ENCODE peak calls at places on chromosomes 16 and 17, in five cellular contexts. U, K, T, P and I are unnamed samples.

GRCh38 chr17:62592305-62593099 is 35.0 kb upstream of the MRC2 start:
- DNase-seq in T (no peak), K (no peak), U (peak), P (no peak), I (no peak)

GRCh38 chr17:17886253-17886652 is 49.5 kb upstream of the SREBF1 start:
- DNase-seq in T (no peak), K (no peak), P (no peak), U (peak), I (no peak)

GRCh38 chr17:46866325-46866724 is 14.9 kb downstream of the WNT9B start:
- DNase-seq in K (no peak), U (no peak), P (no peak), T (no peak), I (no peak)

GRCh38 chr17:74545456-74546230 is at the start of gene CD300C:
- DNase-seq in U (no peak), P (peak), T (no peak), K (no peak), I (peak)

GRCh38 chr16:48161906-48162305 is 6.1 kb upstream of the ABCC12 start:
- DNase-seq in K (no peak), P (no peak), U (no peak), T (no peak), I (no peak)

GRCh38 chr17:44128383-44128782 is 4.9 kb upstream of the HDAC5 start:
- DNase-seq in P (no peak), U (no peak), T (no peak), K (no peak), I (no peak)

GRCh38 chr16:81681311-81681710 is 97.8 kb upstream of the PLCG2 start:
- DNase-seq in K (no peak), P (no peak), T (no peak), U (no peak), I (no peak)

GRCh38 chr17:68449021-68449739 is 8.1 kb downstream of the WIPI1 start:
- DNase-seq in P (no peak), K (no peak), T (no peak), U (no peak), I (no peak)

GRCh38 chr16:48158296-48158695 is 2.5 kb upstream of the ABCC12 start:
- DNase-seq in K (no peak), U (no peak), T (no peak), P (no peak), I (no peak)

GRCh38 chr17:7292729-7293128 is 1.7 kb downstream of the YBX2 start:
- DNase-seq in P (no peak), U (no peak), T (no peak), K (no peak), I (no peak)
- H3K27ac ChIP-seq in P (no peak), U (no peak), T (no peak), K (no peak), I (no peak)

GRCh38 chr16:56986361-56986760 is 3.0 kb upstream of the NLRC5 start:
- DNase-seq in P (no peak), K (no peak), U (no peak), T (no peak), I (no peak)
- H3K4me3 ChIP-seq in P (no peak), K (no peak), U (no peak), T (no peak), I (no peak)

GRCh38 chr17:19303367-19303776 is 59.2 kb downstream of the B9D1 start:
- DNase-seq in P (peak), U (no peak), K (peak), T (no peak), I (no peak)
- TF ChIP-seq CTCF in P (no peak), U (no peak), K (no peak), T (no peak), I (no peak)

DNA sequence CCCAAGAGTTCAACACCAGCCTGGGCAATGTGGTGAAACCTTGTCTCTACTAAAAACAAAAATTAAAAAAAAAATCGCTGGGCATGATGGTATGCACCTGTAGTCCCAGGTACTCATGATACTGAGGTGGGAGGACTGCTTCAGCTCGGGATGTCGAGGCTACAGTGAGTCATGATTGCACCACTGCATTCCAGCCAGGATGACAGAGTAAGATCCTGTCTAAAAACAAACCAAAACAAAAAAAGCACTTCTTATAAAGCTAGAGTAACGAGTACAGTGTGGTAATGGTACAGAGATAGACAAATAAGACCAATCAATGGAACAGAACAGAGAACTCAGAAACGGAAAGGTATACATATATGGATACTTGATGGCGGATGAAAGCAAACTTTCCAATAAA is 4.4 kb downstream of the NSMCE1 start:
- DNase-seq in U (no peak), P (peak), T (no peak), K (no peak), I (no peak)
- H3K27ac ChIP-seq in U (no peak), P (no peak), T (no peak), K (no peak), I (no peak)